ENCODE peak calls at places on chromosome 1, in six cellular contexts. C is H1, I is GM23338, J is mammary epithelial cell, N is HCT116, T is fibroblast of lung. K is an unnamed sample.

GRCh38 chr1:14543191-14543849 is 55.2 kb upstream of the KAZN start:
- DNase-seq in J (no peak), T (peak; percentile 36), C (no peak), I (no peak), N (no peak), K (no peak)

GRCh38 chr1:243313635-243314536 is 58.0 kb downstream of the SDCCAG8 start:
- DNase-seq in T (no peak), J (no peak), N (no peak), I (no peak), C (no peak), K (no peak)

GRCh38 chr1:203179328-203180009 is 3.8 kb upstream of the MYBPH start:
- DNase-seq in T (no peak), N (no peak), C (no peak), I (no peak), J (no peak), K (peak; percentile 54)

GRCh38 chr1:31760422-31760900 is 3.7 kb downstream of the ADGRB2 start:
- DNase-seq in J (no peak), T (peak; percentile 18), N (no peak), I (peak; percentile 72), C (no peak), K (no peak)

GRCh38 chr1:177424746-177425145 is 254.0 kb downstream of the BRINP2 start:
- DNase-seq in N (no peak), C (no peak), J (no peak), T (no peak), I (no peak), K (no peak)

GRCh38 chr1:21855257-21856096 is 43.4 kb downstream of the LDLRAD2 start:
- DNase-seq in I (peak; percentile 37), C (no peak), T (no peak), J (peak; percentile 55), N (no peak), K (no peak)

GRCh38 chr1:90712153-90712930 is 4.8 kb downstream of the BARHL2 start:
- DNase-seq in I (peak; percentile 26), T (no peak), C (no peak), J (no peak), N (no peak), K (peak; percentile 9)

GRCh38 chr1:168164771-168165170 is 14.0 kb upstream of the TIPRL start:
- DNase-seq in J (no peak), N (no peak), C (no peak), I (no peak), T (no peak), K (no peak)

GRCh38 chr1:198763298-198763714 is 124.5 kb downstream of the PTPRC start:
- DNase-seq in T (peak; percentile 16), C (no peak), I (no peak), J (peak; percentile 42), N (peak; percentile 2), K (peak; percentile 55)

GRCh38 chr1:1004780-1005697 is 5.1 kb upstream of the HES4 start:
- DNase-seq in T (peak; percentile 53), N (no peak), C (no peak), I (no peak), J (no peak), K (no peak)

GRCh38 chr1:114208106-114208505 is 54.4 kb upstream of the SYT6 start:
- DNase-seq in I (no peak), C (no peak), N (no peak), T (no peak), J (no peak), K (no peak)

GRCh38 chr1:233647083-233647482 is 33.2 kb downstream of the KCNK1 start:
- DNase-seq in C (no peak), T (peak; percentile 33), I (no peak), J (no peak), N (no peak), K (no peak)

GRCh38 chr1:27011976-27012563 is 580 bp downstream of the TENT5B start:
- DNase-seq in J (no peak), C (no peak), N (no peak), T (no peak), I (no peak), K (no peak)

GRCh38 chr1:3663999-3664699 is 11.8 kb downstream of the TP73 start:
- DNase-seq in N (no peak), T (no peak), J (no peak), I (no peak), C (no peak), K (no peak)

GRCh38 chr1:910311-910880 is 13.3 kb upstream of the SAMD11 start:
- DNase-seq in J (no peak), I (no peak), N (no peak), T (no peak), C (no peak), K (no peak)

GRCh38 chr1:117646007-117646913 is 40.4 kb downstream of the TENT5C start:
- DNase-seq in C (no peak), T (no peak), I (no peak), J (no peak), N (no peak), K (no peak)

GRCh38 chr1:235079443-235079967 is 49.1 kb downstream of the TOMM20 start:
- DNase-seq in I (no peak), C (no peak), N (peak; percentile 92), T (peak; percentile 84), J (peak; percentile 99), K (no peak)

GRCh38 chr1:222784916-222785315 is 29.9 kb upstream of the DISP1 start:
- DNase-seq in I (no peak), T (no peak), J (no peak), N (no peak), C (no peak), K (peak; percentile 31)

GRCh38 chr1:14897997-14898645 is 255.4 kb upstream of the TMEM51 start:
- DNase-seq in J (peak; percentile 56), C (no peak), I (no peak), N (no peak), T (peak; percentile 33), K (no peak)

GRCh38 chr1:221804303-221804702 is 62.4 kb upstream of the DUSP10 start:
- DNase-seq in I (no peak), J (no peak), T (no peak), N (no peak), C (no peak), K (no peak)

GRCh38 chr1:169892819-169893644 is 664 bp downstream of the SCYL3 start:
- DNase-seq in C (no peak), T (peak; percentile 23), J (no peak), I (no peak), N (no peak), K (peak; percentile 69)

GRCh38 chr1:4146101-4146500 is 246.0 kb upstream of the C1orf174 start:
- DNase-seq in N (no peak), C (no peak), I (no peak), T (no peak), J (no peak), K (no peak)

GRCh38 chr1:51653127-51653526 is 36.2 kb downstream of the OSBPL9 start:
- DNase-seq in I (no peak), J (no peak), C (no peak), N (no peak), T (no peak), K (no peak)

GRCh38 chr1:1437904-1438376 is 2.5 kb downstream of the VWA1 start:
- DNase-seq in T (peak; percentile 20), N (no peak), C (no peak), I (no peak), J (no peak), K (no peak)

GRCh38 chr1:190474587-190475305 is 2.9 kb downstream of the BRINP3 start:
- DNase-seq in I (peak; percentile 54), J (no peak), T (peak; percentile 17), N (no peak), C (no peak), K (no peak)

GRCh38 chr1:190477687-190478192 is at the start of gene BRINP3:
- DNase-seq in T (peak; percentile 0), N (no peak), C (no peak), I (no peak), J (no peak), K (no peak)

GRCh38 chr1:190478193-190479007 is 736 bp upstream of the BRINP3 start:
- DNase-seq in C (no peak), N (peak; percentile 48), J (peak; percentile 20), T (peak; percentile 49), I (peak; percentile 84), K (no peak)

GRCh38 chr1:190475394-190476250 is 2.0 kb downstream of the BRINP3 start:
- DNase-seq in N (no peak), T (peak; percentile 2), J (no peak), C (no peak), I (peak; percentile 37), K (no peak)

DNA sequence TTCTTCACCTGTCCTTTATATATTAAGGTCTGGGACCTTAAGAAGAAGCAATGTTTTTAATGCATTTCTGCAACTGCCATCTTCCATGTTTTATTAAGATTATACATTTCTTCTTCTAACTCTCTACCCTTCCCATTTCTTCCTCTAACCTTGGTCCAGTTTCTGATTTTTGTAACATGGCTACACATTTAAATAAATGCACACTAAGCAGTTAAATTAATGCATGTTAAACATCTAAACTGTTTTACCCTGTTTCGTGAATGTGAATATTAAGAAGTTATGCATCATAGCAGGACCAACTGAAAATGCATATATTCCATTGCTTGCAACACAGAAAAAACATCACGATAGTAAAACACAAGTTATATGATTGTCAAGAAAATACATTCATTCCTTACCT is 3.7 kb downstream of the BRINP3 start:
- DNase-seq in N (no peak), T (no peak), C (no peak), J (no peak), I (no peak), K (no peak)
- H3K4me3 ChIP-seq in N (no peak overlapping the region), T (peak overlapping the region; percentile 64), C (no peak overlapping the region), J (no peak overlapping the region), I (peak overlapping the region; percentile 59), K (no peak overlapping the region)

DNA sequence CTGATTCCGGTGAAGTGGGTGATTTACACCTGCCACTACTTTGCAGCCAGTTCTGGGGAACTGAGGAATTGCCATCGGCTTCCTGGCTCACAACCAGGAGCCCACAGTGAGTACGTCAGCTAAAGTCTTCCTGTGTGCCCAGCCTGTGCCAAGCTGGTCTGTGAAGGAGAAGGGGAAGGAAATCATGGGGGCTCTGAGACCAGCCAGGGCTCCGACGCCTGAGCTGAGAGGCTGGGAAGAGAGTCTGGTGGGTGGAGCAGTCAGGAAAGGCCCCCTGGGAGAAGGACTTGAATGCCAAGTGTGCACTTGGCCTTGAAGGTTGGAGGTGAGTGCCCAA is 1.2 kb downstream of the LURAP1 start:
- DNase-seq in C (no peak), N (no peak), J (no peak), I (no peak), T (no peak), K (no peak)
- H3K4me2 ChIP-seq in C (peak overlapping the region; percentile 84), N (no peak overlapping the region), J (peak overlapping the region; percentile 96), I (peak overlapping the region; percentile 97), T (peak overlapping the region; percentile 80), K (no peak overlapping the region)

GRCh38 chr1:226401407-226402303 is 6.2 kb downstream of the PARP1 start:
- DNase-seq in I (peak; percentile 28), T (no peak), J (no peak), C (no peak), N (no peak), K (peak; percentile 89)
- H3K4me3 ChIP-seq in I (no peak overlapping the region), T (no peak overlapping the region), J (no peak overlapping the region), C (no peak overlapping the region), N (no peak overlapping the region), K (no peak overlapping the region)

DNA sequence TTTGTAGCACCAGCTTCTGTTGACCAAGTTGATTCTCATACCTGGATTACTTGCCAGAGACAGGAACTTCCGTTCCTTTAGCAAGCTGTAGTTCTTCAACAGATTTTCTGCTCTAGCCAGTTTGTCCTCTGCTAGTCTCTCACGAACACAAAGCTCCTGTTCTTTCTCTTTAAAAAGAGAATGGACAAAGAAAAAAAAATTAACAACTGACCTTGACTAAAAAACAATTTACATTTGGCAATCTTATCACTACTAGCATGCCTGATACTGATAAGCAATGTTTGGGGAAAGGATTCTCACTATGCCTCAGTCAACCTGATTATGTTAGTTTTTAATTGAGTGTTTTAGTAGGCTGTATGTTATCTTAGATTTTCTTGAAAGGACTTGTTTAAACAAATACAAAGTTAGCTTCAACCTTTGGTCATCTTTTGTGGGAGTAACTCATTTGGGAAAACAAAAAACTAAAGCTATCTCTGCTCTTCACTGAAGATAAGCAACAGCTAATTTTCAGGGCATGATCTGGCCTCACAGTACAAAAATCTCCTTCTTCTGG is 8.3 kb downstream of the NEK2 start:
- DNase-seq in T (peak; percentile 20), N (no peak), I (no peak), C (no peak), J (no peak), K (no peak)
- H3K4me2 ChIP-seq in T (no peak overlapping the region), N (no peak overlapping the region), I (no peak overlapping the region), C (no peak overlapping the region), J (no peak overlapping the region), K (no peak overlapping the region)

K was measured in Karpas-422.